ENCODE peak calls at places on chromosomes 12 and 14, in eight cellular contexts. F is progenitor cell of endocrine pancreas; B is AG10803; U is A549; D is CD4-positive, alpha-beta T cell; N is SK-N-SH; J is dorsolateral prefrontal cortex; X is choroid plexus epithelial cell. M is an unnamed sample.
A peak's percentile ranks its signal among the peaks of the same experiment; 100 is the strongest.

GRCh38 chr12:99658950-99659349 is 11.4 kb downstream of the GARIN6 start:
- DNase-seq in F (no peak), B (peak; percentile 3), U (no peak), D (no peak), N (no peak), J (no peak), X (peak; percentile 6), M (no peak)

GRCh38 chr12:85626782-85627171 is 209.4 kb downstream of the RASSF9 start:
- DNase-seq in F (no peak), B (no peak), U (no peak), D (no peak), N (no peak), J (no peak), X (no peak), M (no peak)

GRCh38 chr12:41302979-41303403 is 114.9 kb downstream of the PDZRN4 start:
- DNase-seq in F (no peak), B (no peak), U (no peak), D (no peak), N (no peak), J (no peak), X (no peak), M (no peak)

GRCh38 chr12:6069452-6070093 is 54.9 kb downstream of the VWF start:
- DNase-seq in F (no peak), B (peak; percentile 95), U (no peak), D (no peak), N (no peak), J (peak; percentile 29), X (peak; percentile 95), M (no peak)

GRCh38 chr12:94037444-94037843 is 110.9 kb upstream of the PLXNC1 start:
- DNase-seq in F (no peak), B (no peak), U (no peak), D (no peak), N (no peak), J (no peak), X (no peak), M (no peak)

GRCh38 chr12:16553457-16553856 is 52.5 kb downstream of the LMO3 start:
- DNase-seq in F (no peak), B (peak; percentile 6), U (no peak), D (no peak), N (no peak), J (no peak), X (peak; percentile 14), M (no peak)

GRCh38 chr12:7645395-7646177 is 20.1 kb downstream of the APOBEC1 start:
- DNase-seq in F (no peak), B (peak; percentile 29), U (peak; percentile 46), D (peak; percentile 14), N (peak; percentile 52), J (peak; percentile 16), X (peak; percentile 59), M (no peak)

GRCh38 chr12:14955876-14956811 is 5.3 kb downstream of the ARHGDIB start:
- DNase-seq in F (no peak), B (no peak), U (no peak), D (no peak), N (no peak), J (no peak), X (no peak), M (no peak)

GRCh38 chr12:53299101-53299453 is 418 bp upstream of the MYG1 start:
- DNase-seq in F (no peak), B (peak; percentile 48), U (peak; percentile 58), D (no peak), N (no peak), J (no peak), X (peak; percentile 90), M (no peak)

GRCh38 chr12:54489857-54490256 is 7.7 kb upstream of the NCKAP1L start:
- DNase-seq in F (no peak), B (no peak), U (no peak), D (no peak), N (no peak), J (no peak), X (no peak), M (no peak)

GRCh38 chr14:55071870-55072640 is 20.6 kb downstream of the MAPK1IP1L start:
- DNase-seq in F (no peak), B (peak; percentile 93), U (no peak), D (no peak), N (no peak), J (peak; percentile 69), X (peak; percentile 65), M (no peak)

GRCh38 chr12:48815281-48816110 is 2.8 kb upstream of the CACNB3 start:
- DNase-seq in F (peak; percentile 45), B (peak; percentile 77), U (peak; percentile 69), D (no peak), N (peak; percentile 89), J (peak; percentile 69), X (peak; percentile 88), M (no peak)

GRCh38 chr12:107593713-107594381 is 91.8 kb upstream of the PWP1 start:
- DNase-seq in F (no peak), B (no peak), U (no peak), D (no peak), N (no peak), J (no peak), X (no peak), M (no peak)

GRCh38 chr12:58502857-58503256 is 417.4 kb downstream of the LRIG3 start:
- DNase-seq in F (no peak), B (peak; percentile 41), U (no peak), D (no peak), N (no peak), J (no peak), X (peak; percentile 28), M (no peak)

GRCh38 chr12:67952787-67953186 is 36.5 kb upstream of the IFNG-AS1 start:
- DNase-seq in F (no peak), B (no peak), U (no peak), D (no peak), N (no peak), J (no peak), X (no peak), M (no peak)

GRCh38 chr12:89521348-89522238 is 3.0 kb downstream of the GALNT4 start:
- DNase-seq in F (no peak), B (no peak), U (no peak), D (no peak), N (no peak), J (no peak), X (peak; percentile 13), M (no peak)

GRCh38 chr14:61104358-61104757 is 123.3 kb downstream of the SLC38A6 start:
- DNase-seq in F (no peak), B (no peak), U (no peak), D (no peak), N (no peak), J (no peak), X (peak; percentile 46), M (no peak)

GRCh38 chr14:106562451-106562850 is 1036.1 kb downstream of the TMEM121 start:
- DNase-seq in F (no peak), B (no peak), U (no peak), D (no peak), N (no peak), J (no peak), X (no peak), M (no peak)

DNA sequence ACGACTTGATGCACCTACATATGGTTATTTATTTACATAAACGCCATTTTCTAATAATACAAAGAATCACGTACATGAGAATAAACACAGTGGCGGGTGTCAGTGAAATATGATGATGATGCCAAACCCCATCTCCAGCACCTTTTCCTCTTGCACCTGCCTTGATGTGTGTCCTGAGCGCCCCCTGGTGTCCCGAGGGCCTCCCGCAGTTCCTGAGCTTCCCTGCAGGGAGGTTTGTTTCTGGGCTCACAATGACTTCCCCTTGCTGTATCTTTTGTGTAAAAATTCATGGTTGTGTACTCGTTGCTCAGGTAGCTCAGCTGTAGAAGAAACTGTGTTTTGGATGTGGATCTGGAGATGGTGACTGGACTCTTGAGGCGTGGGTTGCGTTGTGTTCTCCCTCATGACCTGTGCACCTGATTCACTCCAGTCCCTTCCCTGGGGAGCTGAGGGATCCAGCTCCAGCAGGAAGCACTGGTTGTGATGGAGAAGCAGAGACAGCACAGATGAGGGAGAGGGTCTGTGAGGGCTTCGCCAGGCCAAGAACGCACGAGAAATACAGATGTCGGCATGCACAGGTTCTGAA is 1037.8 kb downstream of the TMEM121 start:
- DNase-seq in F (no peak), B (no peak), U (peak; percentile 18), D (peak; percentile 58), N (peak; percentile 45), J (no peak), X (no peak), M (peak; percentile 37)
- TF ChIP-seq CTCF in F (no peak), B (no peak), U (no peak), D (peak; percentile 73), N (peak; percentile 74), J (no peak), X (peak; percentile 14), M (peak; percentile 70)

DNA sequence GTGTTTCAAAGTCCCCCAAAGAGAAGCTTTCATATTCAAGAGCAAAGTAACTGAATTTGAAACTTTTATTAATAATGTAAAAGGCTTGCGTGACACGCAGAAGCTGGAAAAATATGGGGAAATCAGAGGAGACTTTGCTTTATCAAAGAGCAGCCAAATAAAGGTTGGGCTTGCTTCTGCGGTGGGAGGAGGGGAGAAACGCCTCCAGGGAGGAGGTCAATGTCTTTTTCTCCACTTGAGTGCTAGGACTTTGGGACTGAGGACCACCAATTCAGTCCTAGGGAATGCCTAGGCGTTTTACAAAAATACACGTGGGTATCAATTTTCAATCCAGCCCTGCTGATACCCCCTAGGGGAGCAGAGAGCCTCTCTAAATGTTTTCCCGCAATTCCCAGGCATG is 60.9 kb upstream of the FZD10 start:
- DNase-seq in F (no peak), B (no peak), U (no peak), D (no peak), N (no peak), J (no peak), X (no peak), M (no peak)
- TF ChIP-seq CTCF in F (no peak), B (no peak), U (no peak), D (no peak), N (no peak), J (no peak), X (no peak), M (no peak)

GRCh38 chr14:54001189-54001878 is 44.7 kb upstream of the BMP4 start:
- DNase-seq in F (no peak), B (no peak), U (no peak), D (no peak), N (no peak), J (no peak), X (no peak), M (no peak)
- TF ChIP-seq CTCF in F (peak; percentile 32), B (no peak), U (no peak), D (no peak), N (peak; percentile 10), J (no peak), X (no peak), M (no peak)

GRCh38 chr12:25587346-25587745 is 34.3 kb upstream of the LMNTD1 start:
- DNase-seq in F (no peak), B (no peak), U (no peak), D (no peak), N (no peak), J (no peak), X (no peak), M (no peak)

GRCh38 chr12:25594376-25594775 is 41.3 kb upstream of the LMNTD1 start:
- DNase-seq in F (no peak), B (peak; percentile 63), U (no peak), D (no peak), N (no peak), J (no peak), X (no peak), M (no peak)

GRCh38 chr12:25590021-25590721 is 37.1 kb upstream of the LMNTD1 start:
- DNase-seq in F (no peak), B (no peak), U (no peak), D (peak; percentile 50), N (no peak), J (no peak), X (no peak), M (no peak)

GRCh38 chr12:25592725-25593495 is 39.8 kb upstream of the LMNTD1 start:
- DNase-seq in F (no peak), B (no peak), U (no peak), D (no peak), N (no peak), J (no peak), X (no peak), M (no peak)

GRCh38 chr12:25591132-25591531 is 38.0 kb upstream of the LMNTD1 start:
- DNase-seq in F (no peak), B (no peak), U (no peak), D (no peak), N (no peak), J (no peak), X (peak; percentile 49), M (no peak)
- TF ChIP-seq CTCF in F (peak; percentile 24), B (no peak), U (no peak), D (no peak), N (no peak), J (no peak), X (peak; percentile 62), M (no peak)